ENCODE peak calls at places on chromosomes 16 and 17, in ten cellular contexts. F, W, T, X, J, S, L, U, G and M are unnamed samples.
A peak's percentile ranks its signal among the peaks of the same experiment; 100 is the strongest.

GRCh38 chr16:15879255-15879804 is 9.1 kb downstream of the CEP20 start:
- DNase-seq in X (peak; percentile 90), L (no peak), U (no peak), S (no peak), T (peak; percentile 72), G (no peak), W (no peak), F (no peak), J (no peak), M (peak; percentile 24)

GRCh38 chr17:67800495-67800928 is 24.8 kb upstream of the BPTF start:
- DNase-seq in J (peak; percentile 58), S (peak; percentile 79), G (no peak), X (peak; percentile 80), W (peak; percentile 57), L (peak; percentile 79), F (peak; percentile 72), U (peak; percentile 82), T (peak; percentile 95), M (peak; percentile 92)

GRCh38 chr17:53061446-53061845 is 761.3 kb upstream of the KIF2B start:
- DNase-seq in X (no peak), S (no peak), T (no peak), G (no peak), L (no peak), U (no peak), W (no peak), J (no peak), F (no peak), M (no peak)

GRCh38 chr16:69894675-69895074 is 56.5 kb upstream of the CLEC18A start:
- DNase-seq in T (no peak), X (no peak), U (peak; percentile 32), J (no peak), L (no peak), S (no peak), W (no peak), G (no peak), F (no peak), M (no peak)

GRCh38 chr16:84278968-84279367 is 15.7 kb upstream of the WFDC1 start:
- DNase-seq in S (no peak), G (no peak), F (no peak), U (no peak), T (no peak), J (no peak), W (no peak), L (no peak), X (no peak), M (no peak)

GRCh38 chr17:76054112-76054476 is 18.2 kb downstream of the SRP68 start:
- DNase-seq in U (no peak), W (no peak), J (no peak), T (no peak), L (no peak), G (no peak), X (peak; percentile 34), F (no peak), S (no peak), M (no peak)

GRCh38 chr17:72121164-72122001 is 563 bp downstream of the SOX9 start:
- DNase-seq in J (no peak), G (no peak), F (peak; percentile 49), L (peak; percentile 53), X (peak; percentile 60), U (peak; percentile 50), T (no peak), W (no peak), S (peak; percentile 56), M (peak; percentile 49)

GRCh38 chr17:49359990-49360795 is 1.9 kb downstream of the ZNF652 start:
- DNase-seq in T (peak; percentile 21), W (no peak), L (no peak), U (no peak), J (no peak), X (no peak), S (no peak), G (no peak), F (no peak), M (no peak)

DNA sequence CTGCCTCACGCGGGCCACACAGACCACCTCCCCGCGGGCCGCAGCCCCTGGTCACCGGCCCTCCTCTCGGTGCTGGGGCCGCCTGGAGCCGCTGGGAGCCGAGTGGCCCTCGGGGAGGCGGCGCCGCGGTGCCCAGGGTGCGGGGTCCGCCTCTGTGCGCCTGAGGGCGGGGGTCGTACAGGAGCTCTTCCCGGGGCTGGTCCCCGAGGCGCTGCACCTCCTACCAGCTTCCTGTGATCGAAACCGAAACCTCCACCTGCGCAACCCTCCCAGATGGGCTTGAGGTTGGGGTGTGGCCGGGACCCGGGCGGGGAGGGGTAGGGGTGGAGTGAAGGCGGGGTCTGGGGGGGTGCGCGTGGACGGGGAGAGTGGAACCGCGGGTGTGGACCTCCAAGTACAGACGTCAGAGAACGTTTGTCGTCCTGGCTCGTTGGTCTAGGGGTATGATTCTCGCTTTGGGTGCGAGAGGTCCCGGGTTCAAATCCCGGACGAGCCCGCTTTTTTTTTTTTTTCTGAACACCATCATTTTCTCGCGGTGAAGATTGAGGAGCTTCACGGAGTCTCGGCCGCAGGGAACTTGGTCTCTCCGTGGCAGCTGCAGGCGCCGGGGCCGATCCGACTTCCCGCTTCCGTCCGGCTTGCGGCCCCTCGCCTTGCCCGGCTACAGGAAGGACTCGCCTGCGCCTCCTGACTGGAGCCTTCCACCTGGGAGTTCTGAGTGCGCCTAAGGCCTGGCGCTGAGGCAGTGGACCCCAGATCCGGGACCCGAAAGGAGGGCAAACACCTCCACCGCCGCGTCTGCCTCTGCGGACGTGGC is 23.9 kb downstream of the ZNF213 start:
- DNase-seq in G (peak; percentile 89), J (peak; percentile 90), W (peak; percentile 89), L (peak; percentile 92), F (peak; percentile 88), T (peak; percentile 84), S (peak; percentile 93), U (peak; percentile 90), X (peak; percentile 95), M (peak; percentile 92)
- TF ChIP-seq POLR2A in G (peak; percentile 29), J (no peak), W (peak; percentile 77), L (peak; percentile 77), F (no peak), T (peak; percentile 32), S (peak; percentile 58), U (no peak), X (peak; percentile 6), M (peak; percentile 59)

GRCh38 chr17:42674755-42675347 is 1.9 kb downstream of the PLEKHH3 start:
- DNase-seq in W (peak; percentile 22), L (peak; percentile 75), G (no peak), J (no peak), U (peak; percentile 66), X (no peak), S (no peak), T (no peak), F (no peak), M (peak; percentile 43)

GRCh38 chr17:42677012-42677857 is 441 bp upstream of the PLEKHH3 start:
- DNase-seq in J (peak; percentile 98), U (peak; percentile 100), G (peak; percentile 100), X (peak; percentile 100), L (peak; percentile 100), F (peak; percentile 100), T (peak; percentile 100), W (peak; percentile 100), S (peak; percentile 100), M (peak; percentile 100)

GRCh38 chr17:42675348-42675983 is 1.3 kb downstream of the PLEKHH3 start:
- DNase-seq in X (no peak), J (no peak), L (peak; percentile 77), T (no peak), U (peak; percentile 77), S (no peak), W (peak; percentile 26), G (peak; percentile 63), F (no peak), M (no peak)

GRCh38 chr17:42676424-42677011 is at the start of gene PLEKHH3:
- DNase-seq in W (no peak), J (no peak), L (no peak), F (no peak), T (no peak), S (no peak), G (no peak), X (no peak), U (no peak), M (no peak)

DNA sequence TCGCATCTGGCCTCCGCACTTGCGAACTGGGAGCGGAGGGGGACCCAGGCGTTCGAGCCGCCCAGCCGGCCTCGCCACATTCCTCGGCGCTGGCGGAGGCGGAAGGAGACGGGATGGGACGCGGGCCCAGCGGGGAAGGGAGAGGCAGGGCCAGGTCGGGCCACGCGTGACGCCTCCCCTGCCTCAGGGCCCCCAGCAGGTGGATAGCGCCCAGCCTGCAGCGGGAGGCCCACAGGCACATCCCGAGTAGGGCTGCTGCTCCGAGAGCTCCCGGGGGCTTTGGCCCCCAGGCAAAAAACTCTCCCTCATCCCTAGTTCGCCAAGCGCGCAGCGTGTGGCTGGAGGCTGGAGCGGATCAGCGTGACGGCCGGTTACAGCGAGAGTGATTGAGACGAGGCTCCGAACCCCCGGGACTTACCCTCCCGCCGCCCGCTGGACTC is 790 bp downstream of the PLEKHH3 start:
- DNase-seq in X (peak; percentile 58), S (peak; percentile 71), J (no peak), G (peak; percentile 63), W (peak; percentile 69), F (peak; percentile 63), L (peak; percentile 71), U (peak; percentile 82), T (peak; percentile 62), M (peak; percentile 68)
- TF ChIP-seq POLR2A in X (peak; percentile 17), S (no peak), J (no peak), G (no peak), W (peak; percentile 69), F (peak; percentile 29), L (no peak), U (no peak), T (no peak), M (peak; percentile 40)

GRCh38 chr17:11334493-11334892 is 93.5 kb downstream of the SHISA6 start:
- DNase-seq in S (no peak), J (no peak), W (no peak), U (no peak), T (no peak), L (no peak), F (no peak), X (no peak), G (no peak), M (no peak)

GRCh38 chr17:11330871-11331270 is 89.9 kb downstream of the SHISA6 start:
- DNase-seq in U (no peak), F (no peak), G (peak; percentile 48), X (no peak), T (no peak), L (no peak), W (no peak), J (no peak), S (no peak), M (no peak)

GRCh38 chr17:11336290-11336995 is 95.4 kb downstream of the SHISA6 start:
- DNase-seq in T (no peak), J (no peak), F (no peak), G (no peak), X (no peak), S (no peak), U (no peak), W (no peak), L (no peak), M (no peak)

GRCh38 chr17:11331790-11332526 is 90.9 kb downstream of the SHISA6 start:
- DNase-seq in S (no peak), L (no peak), W (no peak), U (no peak), T (no peak), J (no peak), X (no peak), G (no peak), F (no peak), M (no peak)

DNA sequence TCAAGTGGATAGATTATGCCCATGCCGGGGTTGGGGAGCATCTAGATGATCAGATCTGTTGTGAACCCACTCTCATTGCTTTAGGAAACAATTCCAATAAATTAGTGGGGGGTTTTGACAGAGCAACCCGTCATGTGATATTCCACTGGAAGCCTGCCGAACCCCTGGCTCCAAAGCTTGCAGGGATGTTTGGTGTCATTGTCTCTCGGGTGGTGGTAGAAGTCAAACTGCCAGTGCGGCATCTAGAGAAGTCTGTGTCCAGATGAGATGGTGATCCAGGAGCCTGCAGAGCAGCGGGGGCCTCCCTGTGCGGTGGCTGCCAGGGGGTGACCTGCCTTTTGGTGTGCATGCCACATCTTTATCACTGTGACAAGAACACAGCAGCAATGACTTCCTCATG is 91.7 kb downstream of the SHISA6 start:
- DNase-seq in W (no peak), G (no peak), F (no peak), U (no peak), L (no peak), J (no peak), S (no peak), T (no peak), X (no peak), M (no peak)
- TF ChIP-seq POLR2A in W (no peak), G (no peak), F (no peak), U (no peak), L (no peak), J (no peak), S (no peak), T (no peak), X (no peak), M (no peak)

GRCh38 chr17:12842936-12843335 is 53.6 kb downstream of the ARHGAP44 start:
- DNase-seq in G (no peak), W (no peak), U (no peak), T (no peak), S (no peak), F (no peak), X (no peak), J (no peak), L (no peak), M (no peak)
- TF ChIP-seq POLR2A in G (no peak), W (no peak), U (no peak), T (no peak), S (no peak), F (no peak), X (no peak), J (no peak), L (no peak), M (no peak)